ENCODE peak calls at places on chromosomes 5 and 9, in nine cellular contexts. T, H, Z, W, Y, I, B, U and C are unnamed samples.

GRCh38 chr5:979100-979817 is 29.3 kb upstream of the NKD2 start:
- DNase-seq in T (no peak), H (no peak), Z (no peak), W (no peak), Y (peak), I (no peak), B (no peak), U (no peak), C (no peak)

GRCh38 chr5:1207555-1207954 is 6.2 kb downstream of the SLC6A19 start:
- DNase-seq in T (no peak), H (no peak), Z (no peak), W (no peak), Y (no peak), I (no peak), B (no peak), U (no peak), C (no peak)

GRCh38 chr9:137277329-137278041 is at the start of gene TOR4A:
- DNase-seq in T (peak), H (peak), Z (peak), W (peak), Y (peak), I (peak), B (peak), U (no peak), C (peak)

GRCh38 chr5:66171349-66172344 is 27.5 kb downstream of the SREK1 start:
- DNase-seq in T (peak), H (peak), Z (no peak), W (peak), Y (no peak), I (no peak), B (peak), U (no peak), C (peak)

GRCh38 chr9:115672477-115673316 is 480.9 kb upstream of the PAPPA start:
- DNase-seq in T (no peak), H (peak), Z (no peak), W (peak), Y (no peak), I (no peak), B (no peak), U (no peak), C (no peak)

GRCh38 chr9:133967024-133967741 is 24.9 kb downstream of the VAV2 start:
- DNase-seq in T (no peak), H (no peak), Z (no peak), W (no peak), Y (no peak), I (no peak), B (no peak), U (no peak), C (no peak)

GRCh38 chr5:7754997-7755596 is 95.8 kb downstream of the CFAP90 start:
- DNase-seq in T (peak), H (peak), Z (no peak), W (no peak), Y (peak), I (no peak), B (peak), U (peak), C (no peak)

GRCh38 chr9:16031486-16031885 is 478.6 kb downstream of the CCDC171 start:
- DNase-seq in T (no peak), H (no peak), Z (no peak), W (no peak), Y (no peak), I (no peak), B (no peak), U (no peak), C (no peak)

GRCh38 chr9:96417610-96418073 is 528 bp downstream of the ZNF367 start:
- DNase-seq in T (no peak), H (no peak), Z (no peak), W (no peak), Y (peak), I (peak), B (no peak), U (peak), C (peak)

GRCh38 chr9:136341042-136341655 is 13.8 kb downstream of the GPSM1 start:
- DNase-seq in T (no peak), H (no peak), Z (no peak), W (no peak), Y (no peak), I (no peak), B (no peak), U (no peak), C (no peak)

GRCh38 chr5:140417235-140417634 is 15.6 kb downstream of the ANKHD1 start:
- DNase-seq in T (no peak), H (no peak), Z (no peak), W (no peak), Y (no peak), I (no peak), B (no peak), U (no peak), C (no peak)

GRCh38 chr9:93591301-93591700 is 14.9 kb downstream of the PHF2 start:
- DNase-seq in T (no peak), H (no peak), Z (no peak), W (no peak), Y (no peak), I (no peak), B (no peak), U (no peak), C (no peak)

GRCh38 chr5:57033103-57033502 is 81.2 kb upstream of the MIER3 start:
- DNase-seq in T (no peak), H (no peak), Z (no peak), W (no peak), Y (peak), I (no peak), B (no peak), U (no peak), C (peak)